ENCODE peak calls at places on chromosomes 16 and 17, in five cellular contexts. B, R, I, Y and G are unnamed samples.

GRCh38 chr17:32847977-32848376 is 28.9 kb downstream of the MYO1D start:
- DNase-seq in R (no peak), I (no peak), B (no peak), Y (no peak), G (no peak)

GRCh38 chr17:32806646-32807045 is 70.3 kb downstream of the MYO1D start:
- DNase-seq in Y (no peak), R (no peak), I (no peak), B (peak; percentile 74), G (peak; percentile 17)

GRCh38 chr17:78824240-78824639 is 16.4 kb downstream of the USP36 start:
- DNase-seq in I (no peak), R (no peak), Y (no peak), B (no peak), G (no peak)

GRCh38 chr16:80751167-80751566 is 53.2 kb downstream of the CDYL2 start:
- DNase-seq in I (no peak), B (peak; percentile 27), Y (no peak), R (peak; percentile 74), G (peak; percentile 5)

GRCh38 chr17:39170051-39170450 is 4.1 kb upstream of the ARL5C start:
- DNase-seq in I (no peak), R (no peak), B (no peak), Y (no peak), G (no peak)

GRCh38 chr16:51465026-51465425 is 314.0 kb upstream of the SALL1 start:
- DNase-seq in R (peak; percentile 71), B (no peak), Y (no peak), I (no peak), G (no peak)

GRCh38 chr17:17555151-17555550 is 36.4 kb downstream of the PEMT start:
- DNase-seq in R (no peak), Y (no peak), I (no peak), B (no peak), G (no peak)

GRCh38 chr17:64507418-64507766 is 615 bp downstream of the CEP95 start:
- DNase-seq in R (peak; percentile 75), I (peak; percentile 61), B (peak; percentile 86), Y (peak; percentile 58), G (peak; percentile 68)

GRCh38 chr17:42179911-42180410 is 981 bp downstream of the KCNH4 start:
- DNase-seq in B (peak; percentile 62), Y (peak; percentile 51), I (no peak), R (peak; percentile 64), G (peak; percentile 27)

GRCh38 chr17:7673239-7673638 is 14.1 kb downstream of the TP53 start:
- DNase-seq in R (peak; percentile 27), B (peak; percentile 13), I (no peak), Y (peak; percentile 79), G (peak; percentile 65)

GRCh38 chr16:54657058-54657708 is 273.5 kb upstream of the IRX5 start:
- DNase-seq in Y (no peak), R (no peak), I (peak; percentile 10), B (no peak), G (peak; percentile 35)

GRCh38 chr16:35689764-35690163 is 2230.4 kb downstream of the TP53TG3F start:
- DNase-seq in I (no peak), R (no peak), B (no peak), Y (no peak), G (no peak)

GRCh38 chr17:66829386-66829864 is 5.5 kb upstream of the CACNG5 start:
- DNase-seq in R (peak; percentile 85), B (peak; percentile 83), Y (peak; percentile 41), I (peak; percentile 19), G (peak; percentile 20)

GRCh38 chr16:78034530-78034929 is 12.2 kb downstream of the CLEC3A start:
- DNase-seq in I (no peak), R (no peak), B (no peak), Y (no peak), G (no peak)

GRCh38 chr16:81779540-81780320 is 639 bp downstream of the PLCG2 start:
- DNase-seq in R (peak; percentile 36), Y (peak; percentile 19), I (no peak), B (peak; percentile 46), G (peak; percentile 56)

GRCh38 chr17:83178533-83179201 is 99.3 kb downstream of the METRNL start:
- DNase-seq in R (no peak), Y (no peak), I (no peak), B (no peak), G (no peak)

GRCh38 chr17:39151680-39152058 is 232 bp upstream of the PLXDC1 start:
- DNase-seq in I (no peak), B (no peak), Y (no peak), R (no peak), G (no peak)

GRCh38 chr17:34637041-34637547 is 57.7 kb downstream of the TMEM132E start:
- DNase-seq in R (no peak), I (no peak), B (no peak), Y (no peak), G (no peak)

GRCh38 chr16:397736-398332 is 835 bp downstream of the NME4 start:
- DNase-seq in Y (peak; percentile 53), B (peak; percentile 74), I (peak; percentile 17), R (peak; percentile 89), G (peak; percentile 55)

GRCh38 chr17:50364715-50365114 is 8.3 kb downstream of the MRPL27 start:
- DNase-seq in B (no peak), Y (no peak), R (peak; percentile 87), I (no peak), G (no peak)

GRCh38 chr17:78132086-78132676 is 1.6 kb downstream of the TMC8 start:
- DNase-seq in I (no peak), B (no peak), R (no peak), Y (peak; percentile 90), G (peak; percentile 58)

GRCh38 chr17:73311428-73311780 is 397 bp downstream of the CDC42EP4 start:
- DNase-seq in R (no peak), I (no peak), B (no peak), Y (no peak), G (no peak)

GRCh38 chr17:34135841-34136240 is 119.2 kb upstream of the CCL2 start:
- DNase-seq in R (no peak), B (no peak), Y (no peak), I (no peak), G (no peak)

GRCh38 chr16:28513484-28514181 is 7.0 kb upstream of the IL27 start:
- DNase-seq in Y (no peak), R (no peak), I (no peak), B (no peak), G (no peak)

GRCh38 chr16:24130494-24131085 is 125.5 kb upstream of the CACNG3 start:
- DNase-seq in R (no peak), Y (no peak), B (no peak), I (no peak), G (no peak)

GRCh38 chr16:70610273-70611223 is 35.8 kb upstream of the IL34 start:
- DNase-seq in Y (no peak), I (no peak), R (no peak), B (no peak), G (peak; percentile 47)

GRCh38 chr16:3706253-3707145 is 10.8 kb downstream of the TRAP1 start:
- DNase-seq in Y (no peak), I (no peak), B (no peak), R (no peak), G (no peak)

GRCh38 chr16:69244336-69244735 is 57.4 kb downstream of the SNTB2 start:
- DNase-seq in Y (no peak), B (no peak), R (no peak), I (no peak), G (no peak)

GRCh38 chr17:81813861-81814683 is 10.1 kb downstream of the GCGR start:
- DNase-seq in B (no peak), R (no peak), I (no peak), Y (no peak), G (no peak)

GRCh38 chr17:67035131-67036083 is 8.9 kb upstream of the CACNG1 start:
- DNase-seq in B (no peak), R (no peak), I (no peak), Y (peak; percentile 53), G (no peak)

GRCh38 chr16:66408181-66409048 is 18.7 kb upstream of the BEAN1 start:
- DNase-seq in Y (peak; percentile 33), I (peak; percentile 40), B (peak; percentile 92), R (peak; percentile 61), G (peak; percentile 34)

GRCh38 chr17:1487939-1488825 is 4.3 kb downstream of the MYO1C start:
- DNase-seq in B (peak; percentile 87), I (no peak), Y (peak; percentile 61), R (peak; percentile 96), G (peak; percentile 74)

GRCh38 chr16:16982614-16983013 is 488.1 kb downstream of the XYLT1 start:
- DNase-seq in B (no peak), R (no peak), I (no peak), Y (no peak), G (no peak)

GRCh38 chr16:53821957-53822625 is 118.1 kb downstream of the FTO start:
- DNase-seq in I (no peak), B (peak; percentile 18), Y (no peak), R (peak; percentile 84), G (no peak)

GRCh38 chr16:85423186-85423550 is 190.0 kb upstream of the GSE1 start:
- DNase-seq in Y (no peak), B (no peak), R (no peak), I (no peak), G (no peak)

GRCh38 chr16:14301150-14302030 is 230.3 kb downstream of the MRTFB start:
- DNase-seq in I (no peak), R (peak; percentile 47), Y (peak; percentile 74), B (peak; percentile 27), G (no peak)